ENCODE peak calls at places on chromosomes 11 and 22, in four cellular contexts. One of them, this sample, is unnamed.

GRCh38 chr11:35012467-35013191 is 96.2 kb downstream of the PDHX start:
- DNase-seq in SK-N-SH: no peak
- DNase-seq in H1: no peak
- DNase-seq in K562: no peak
- DNase-seq in this sample: no peak

GRCh38 chr22:22103078-22103593 is 120.5 kb upstream of the TOP3B start:
- DNase-seq in H1: no peak
- DNase-seq in K562: peak
- DNase-seq in SK-N-SH: peak
- DNase-seq in this sample: peak

GRCh38 chr22:48485144-48486135 is 1342.2 kb downstream of the BRD1 start:
- DNase-seq in K562: no peak
- DNase-seq in SK-N-SH: no peak
- DNase-seq in H1: no peak
- DNase-seq in this sample: no peak

GRCh38 chr11:11318479-11318878 is 34.6 kb downstream of the CSNK2A3 start:
- DNase-seq in K562: no peak
- DNase-seq in SK-N-SH: no peak
- DNase-seq in H1: no peak
- DNase-seq in this sample: no peak

GRCh38 chr22:20117656-20118571 is 888 bp upstream of the TRMT2A start:
- DNase-seq in H1: no peak
- DNase-seq in SK-N-SH: no peak
- DNase-seq in K562: peak
- DNase-seq in this sample: no peak

GRCh38 chr11:106031210-106031845 is 9.3 kb upstream of the MSANTD4 start:
- DNase-seq in SK-N-SH: no peak
- DNase-seq in K562: no peak
- DNase-seq in H1: no peak
- DNase-seq in this sample: no peak

GRCh38 chr22:37329239-37330140 is 47.2 kb downstream of the CYTH4 start:
- DNase-seq in SK-N-SH: no peak
- DNase-seq in H1: no peak
- DNase-seq in K562: no peak
- DNase-seq in this sample: no peak

GRCh38 chr11:36312593-36312990 is 16.5 kb downstream of the PRR5L start:
- DNase-seq in K562: no peak
- DNase-seq in SK-N-SH: no peak
- DNase-seq in H1: no peak
- DNase-seq in this sample: no peak

GRCh38 chr11:75499423-75500305 is 26.1 kb downstream of the GDPD5 start:
- DNase-seq in K562: no peak
- DNase-seq in H1: no peak
- DNase-seq in SK-N-SH: no peak
- DNase-seq in this sample: no peak

GRCh38 chr11:2206291-2206690 is 34.7 kb upstream of the TH start:
- DNase-seq in H1: no peak
- DNase-seq in K562: no peak
- DNase-seq in SK-N-SH: no peak
- DNase-seq in this sample: peak

GRCh38 chr22:50011447-50012200 is 941 bp downstream of the IL17REL start:
- DNase-seq in H1: no peak
- DNase-seq in SK-N-SH: peak
- DNase-seq in K562: no peak
- DNase-seq in this sample: no peak

GRCh38 chr11:60995798-60996197 is 24.3 kb downstream of the CD6 start:
- DNase-seq in H1: no peak
- DNase-seq in K562: no peak
- DNase-seq in SK-N-SH: no peak
- DNase-seq in this sample: no peak

GRCh38 chr11:13118194-13118593 is 109.1 kb downstream of the RASSF10 start:
- DNase-seq in H1: no peak
- DNase-seq in K562: no peak
- DNase-seq in SK-N-SH: no peak
- DNase-seq in this sample: no peak

GRCh38 chr11:58926251-58926650 is 13.0 kb upstream of the GLYATL1 start:
- DNase-seq in K562: no peak
- DNase-seq in H1: no peak
- DNase-seq in SK-N-SH: no peak
- DNase-seq in this sample: no peak

GRCh38 chr11:119298726-119299125 is 18.2 kb downstream of the MCAM start:
- DNase-seq in H1: no peak
- DNase-seq in SK-N-SH: no peak
- DNase-seq in K562: no peak
- DNase-seq in this sample: no peak

GRCh38 chr22:31857247-31857646 is 87.1 kb upstream of the YWHAH start:
- DNase-seq in H1: peak
- DNase-seq in K562: peak
- DNase-seq in SK-N-SH: no peak
- DNase-seq in this sample: peak

GRCh38 chr11:6610591-6610990 is 1.4 kb downstream of the TAF10 start:
- DNase-seq in K562: no peak
- DNase-seq in SK-N-SH: no peak
- DNase-seq in H1: no peak
- DNase-seq in this sample: no peak

GRCh38 chr11:19642185-19642591 is 70.4 kb upstream of the NAV2 start:
- DNase-seq in K562: no peak
- DNase-seq in H1: no peak
- DNase-seq in SK-N-SH: no peak
- DNase-seq in this sample: no peak

GRCh38 chr11:57394203-57394602 is 3.8 kb upstream of the PRG2 start:
- DNase-seq in H1: no peak
- DNase-seq in K562: no peak
- DNase-seq in SK-N-SH: no peak
- DNase-seq in this sample: no peak

DNA sequence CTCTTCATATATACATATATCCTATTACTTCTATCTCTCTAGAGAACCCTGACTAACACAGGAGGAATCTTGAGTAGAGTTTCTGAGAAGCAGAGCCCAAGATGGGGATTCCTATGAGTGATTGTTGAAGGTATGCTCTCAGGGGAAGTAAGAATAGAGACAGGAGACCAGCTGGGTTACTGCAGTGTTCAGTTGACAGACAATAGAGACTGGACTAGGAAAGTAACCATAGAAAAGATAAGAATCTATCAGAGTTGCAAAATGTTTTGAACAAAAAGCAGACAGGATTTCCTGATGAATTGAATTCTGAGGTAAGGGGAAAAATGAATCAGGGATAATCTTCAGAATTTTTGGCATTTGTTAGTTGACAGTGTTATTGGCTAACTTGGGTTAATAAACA is 54.4 kb downstream of the SLC17A6 start:
- DNase-seq in H1: no peak
- DNase-seq in SK-N-SH: no peak
- DNase-seq in K562: no peak
- DNase-seq in this sample: no peak
- TF ChIP-seq TEAD4 in H1: no peak
- TF ChIP-seq TEAD4 in SK-N-SH: no peak
- TF ChIP-seq TEAD4 in K562: no peak
- TF ChIP-seq TEAD4 in this sample: no peak

DNA sequence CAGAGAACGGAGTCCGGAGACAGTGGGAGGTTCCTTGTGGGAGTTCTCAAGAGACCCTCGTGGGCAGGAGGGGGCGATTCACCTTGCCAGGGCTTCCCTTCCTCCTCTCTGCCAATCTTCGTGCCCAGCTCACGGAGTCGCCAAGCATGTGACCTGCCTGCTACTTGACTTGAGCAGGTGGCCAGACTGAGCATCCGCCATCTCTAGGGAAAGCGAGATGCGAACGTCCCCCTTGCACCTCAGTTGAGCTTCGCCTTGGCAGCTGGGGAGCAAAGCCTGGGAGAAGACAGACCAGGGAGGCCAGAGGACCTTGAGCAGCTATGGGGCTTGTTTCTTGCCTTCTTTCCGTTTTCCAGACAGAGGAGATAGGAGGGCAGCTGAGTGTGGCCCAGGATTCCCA is 123.2 kb downstream of the GRIK4 start:
- DNase-seq in K562: no peak
- DNase-seq in H1: no peak
- DNase-seq in SK-N-SH: no peak
- DNase-seq in this sample: no peak
- TF ChIP-seq TEAD4 in K562: no peak
- TF ChIP-seq TEAD4 in H1: no peak
- TF ChIP-seq TEAD4 in SK-N-SH: no peak
- TF ChIP-seq TEAD4 in this sample: no peak

GRCh38 chr11:47944555-47945128 is 35.7 kb upstream of the PTPRJ start:
- DNase-seq in SK-N-SH: no peak
- DNase-seq in H1: no peak
- DNase-seq in K562: peak
- DNase-seq in this sample: no peak

GRCh38 chr11:47946682-47947575 is 33.4 kb upstream of the PTPRJ start:
- DNase-seq in H1: no peak
- DNase-seq in SK-N-SH: no peak
- DNase-seq in K562: peak
- DNase-seq in this sample: no peak

GRCh38 chr11:47948137-47948536 is 32.2 kb upstream of the PTPRJ start:
- DNase-seq in K562: peak
- DNase-seq in SK-N-SH: no peak
- DNase-seq in H1: no peak
- DNase-seq in this sample: no peak

GRCh38 chr11:47955356-47955755 is 25.0 kb upstream of the PTPRJ start:
- DNase-seq in H1: no peak
- DNase-seq in K562: no peak
- DNase-seq in SK-N-SH: no peak
- DNase-seq in this sample: no peak

GRCh38 chr11:47950396-47950795 is 30.0 kb upstream of the PTPRJ start:
- DNase-seq in H1: no peak
- DNase-seq in SK-N-SH: no peak
- DNase-seq in K562: no peak
- DNase-seq in this sample: no peak
- TF ChIP-seq TEAD4 in H1: no peak
- TF ChIP-seq TEAD4 in SK-N-SH: no peak
- TF ChIP-seq TEAD4 in K562: no peak
- TF ChIP-seq TEAD4 in this sample: no peak

GRCh38 chr11:78195917-78196545 is 7.3 kb downstream of the USP35 start:
- DNase-seq in H1: no peak
- DNase-seq in SK-N-SH: no peak
- DNase-seq in K562: no peak
- DNase-seq in this sample: no peak
- TF ChIP-seq TEAD4 in H1: no peak
- TF ChIP-seq TEAD4 in SK-N-SH: no peak
- TF ChIP-seq TEAD4 in K562: no peak
- TF ChIP-seq TEAD4 in this sample: no peak

GRCh38 chr11:76672431-76673163 is 2.0 kb upstream of the LRRC32 start:
- DNase-seq in SK-N-SH: no peak
- DNase-seq in H1: no peak
- DNase-seq in K562: no peak
- DNase-seq in this sample: no peak
- TF ChIP-seq TEAD4 in SK-N-SH: no peak
- TF ChIP-seq TEAD4 in H1: no peak
- TF ChIP-seq TEAD4 in K562: no peak
- TF ChIP-seq TEAD4 in this sample: no peak

GRCh38 chr22:40757071-40757470 is 62.1 kb downstream of the SLC25A17 start:
- DNase-seq in K562: no peak
- DNase-seq in H1: no peak
- DNase-seq in SK-N-SH: no peak
- DNase-seq in this sample: no peak
- TF ChIP-seq TEAD4 in K562: no peak
- TF ChIP-seq TEAD4 in H1: no peak
- TF ChIP-seq TEAD4 in SK-N-SH: no peak
- TF ChIP-seq TEAD4 in this sample: no peak